ENCODE peak calls at places on chromosomes 16 and 17, in eight cellular contexts. U, A, I, Q, F, K, N and E are unnamed samples.

GRCh38 chr17:29726721-29727252 is 104.1 kb upstream of the CORO6 start:
- ATAC-seq in N (no peak), F (peak; percentile 24), A (no peak), Q (no peak), U (peak; percentile 54), K (peak; percentile 58), I (no peak), E (peak; percentile 38)

GRCh38 chr16:88856122-88856827 is 472 bp downstream of the GALNS start:
- ATAC-seq in I (peak; percentile 77), A (no peak), F (peak; percentile 62), U (peak; percentile 57), K (peak; percentile 54), N (no peak), Q (no peak), E (peak; percentile 52)

GRCh38 chr17:2230877-2231276 is 72.7 kb downstream of the SMG6 start:
- ATAC-seq in U (peak; percentile 20), F (no peak), K (no peak), I (no peak), N (peak; percentile 24), Q (no peak), A (no peak), E (peak; percentile 73)

GRCh38 chr16:28524544-28525179 is 14.1 kb downstream of the NUPR1 start:
- ATAC-seq in Q (no peak), N (peak; percentile 50), U (peak; percentile 73), F (no peak), I (no peak), A (peak; percentile 19), K (no peak), E (peak; percentile 49)

GRCh38 chr16:14559809-14560227 is 70.2 kb downstream of the PARN start:
- ATAC-seq in K (no peak), F (no peak), N (peak; percentile 53), Q (peak; percentile 70), I (no peak), A (peak; percentile 82), U (peak; percentile 50), E (no peak)

GRCh38 chr17:80252871-80253270 is 7.8 kb upstream of the RNF213 start:
- ATAC-seq in Q (peak; percentile 87), K (peak; percentile 90), U (peak; percentile 85), F (peak; percentile 100), I (peak; percentile 48), A (peak; percentile 46), N (no peak), E (peak; percentile 79)

GRCh38 chr17:16929281-16929680 is 42.6 kb downstream of the TNFRSF13B start:
- ATAC-seq in F (no peak), U (no peak), N (no peak), Q (no peak), I (no peak), A (no peak), K (no peak), E (no peak)

GRCh38 chr16:80518436-80518835 is 22.4 kb upstream of the DYNLRB2 start:
- ATAC-seq in F (peak; percentile 71), Q (no peak), A (no peak), U (peak; percentile 43), K (peak; percentile 92), I (no peak), N (no peak), E (no peak)

GRCh38 chr16:85503642-85504224 is 109.4 kb upstream of the GSE1 start:
- ATAC-seq in Q (peak; percentile 62), A (no peak), K (no peak), F (no peak), I (no peak), U (no peak), N (no peak), E (no peak)

GRCh38 chr16:85935957-85936760 is 37.2 kb downstream of the IRF8 start:
- ATAC-seq in K (peak; percentile 88), F (peak; percentile 96), A (no peak), N (peak; percentile 42), U (peak; percentile 68), I (no peak), Q (no peak), E (peak; percentile 37)

GRCh38 chr17:56909742-56910508 is 3.9 kb downstream of the TRIM25 start:
- ATAC-seq in I (no peak), Q (no peak), K (no peak), A (peak; percentile 34), F (no peak), N (peak; percentile 6), U (peak; percentile 9), E (no peak)

GRCh38 chr17:42586514-42587230 is 9.1 kb upstream of the PSMC3IP start:
- ATAC-seq in N (no peak), Q (no peak), F (no peak), I (no peak), U (no peak), A (peak; percentile 19), K (no peak), E (peak; percentile 88)

GRCh38 chr16:26672206-26672605 is 394.5 kb upstream of the C16orf82 start:
- ATAC-seq in F (no peak), Q (no peak), N (no peak), K (peak; percentile 29), U (no peak), A (no peak), I (no peak), E (no peak)

GRCh38 chr16:26454102-26454501 is 612.6 kb upstream of the C16orf82 start:
- ATAC-seq in K (no peak), Q (no peak), A (no peak), N (no peak), F (no peak), U (no peak), I (no peak), E (peak; percentile 57)

GRCh38 chr16:11309895-11310633 is 28.9 kb upstream of the PRM1 start:
- ATAC-seq in I (no peak), Q (no peak), K (no peak), F (no peak), U (peak; percentile 37), A (no peak), N (no peak), E (peak; percentile 44)

GRCh38 chr16:89507834-89508590 is at the start of gene SPG7:
- ATAC-seq in A (peak; percentile 87), I (peak; percentile 82), K (peak; percentile 65), U (peak; percentile 88), N (peak; percentile 91), Q (peak; percentile 95), F (peak; percentile 76), E (peak; percentile 93)

GRCh38 chr17:16934133-16934795 is 37.7 kb downstream of the TNFRSF13B start:
- ATAC-seq in U (no peak), K (no peak), I (no peak), F (no peak), Q (no peak), A (no peak), N (no peak), E (no peak)

GRCh38 chr17:62140836-62141235 is 75.8 kb upstream of the MED13 start:
- ATAC-seq in U (peak; percentile 90), F (no peak), A (no peak), N (no peak), Q (peak; percentile 68), I (no peak), K (no peak), E (no peak)

GRCh38 chr16:72997141-72997542 is 50.8 kb downstream of the ZFHX3 start:
- ATAC-seq in F (no peak), A (peak; percentile 64), I (no peak), U (peak; percentile 28), Q (peak; percentile 55), K (no peak), N (no peak), E (peak; percentile 81)

GRCh38 chr17:60327122-60327869 is 64.6 kb downstream of the USP32 start:
- ATAC-seq in A (no peak), Q (no peak), N (no peak), K (no peak), U (no peak), I (no peak), F (no peak), E (peak; percentile 26)

GRCh38 chr16:48384982-48385271 is 286 bp downstream of the SIAH1 start:
- ATAC-seq in A (peak; percentile 51), I (peak; percentile 80), F (peak; percentile 63), Q (peak; percentile 26), K (peak; percentile 64), U (peak; percentile 56), N (no peak), E (peak; percentile 56)

GRCh38 chr17:419073-419735 is 66.6 kb upstream of the RPH3AL start:
- ATAC-seq in K (peak; percentile 56), I (no peak), F (peak; percentile 73), Q (no peak), N (no peak), A (no peak), U (peak; percentile 30), E (no peak)

GRCh38 chr17:18267366-18267765 is 6.9 kb downstream of the MIEF2 start:
- ATAC-seq in U (no peak), K (peak; percentile 77), I (peak; percentile 20), N (no peak), A (no peak), Q (no peak), F (no peak), E (no peak)

GRCh38 chr16:84614075-84614474 is 3.8 kb downstream of the COTL1 start:
- ATAC-seq in U (no peak), A (no peak), Q (no peak), I (no peak), K (no peak), N (no peak), F (no peak), E (no peak)

GRCh38 chr17:72743037-72743467 is 349.4 kb downstream of the SLC39A11 start:
- ATAC-seq in F (no peak), U (no peak), N (no peak), A (no peak), K (no peak), Q (no peak), I (no peak), E (no peak)

GRCh38 chr16:16833165-16833564 is 454.2 kb downstream of the NPIPA7 start:
- ATAC-seq in A (no peak), K (no peak), I (no peak), F (no peak), Q (no peak), N (no peak), U (no peak), E (no peak)